ENCODE peak calls at places on chromosomes 12 and 14, in seven cellular contexts. A is breast epithelium; V is ovary; X is cardiac muscle cell; O is IMR-90; J is lower lobe of right lung; G is CD8-positive, alpha-beta T cell. K is an unnamed sample. For H3K27me3, the result is how much of the 10 kb centered on the place peaks cover.

GRCh38 chr12:33596061-33596460 is 156.4 kb upstream of the SYT10 start:
- DNase-seq in A (no peak), X (no peak), J (no peak), O (no peak), G (no peak), V (no peak), K (no peak)

GRCh38 chr14:82313889-82314288 is 780.2 kb upstream of the SEL1L start:
- DNase-seq in J (no peak), O (no peak), A (no peak), G (no peak), X (no peak), V (no peak), K (no peak)

GRCh38 chr14:99562848-99563748 is 40.9 kb downstream of the CCDC85C start:
- DNase-seq in J (peak), A (peak), G (no peak), V (peak), X (peak), O (peak), K (no peak)

GRCh38 chr12:92552412-92553108 is 150.2 kb upstream of the PLEKHG7 start:
- DNase-seq in X (peak), J (no peak), A (no peak), O (peak), V (no peak), G (no peak), K (no peak)

GRCh38 chr14:59360923-59361794 is 104.0 kb downstream of the GPR135 start:
- DNase-seq in G (no peak), J (peak), V (peak), O (peak), X (no peak), A (peak), K (no peak)

GRCh38 chr12:76685246-76685678 is 78.7 kb upstream of the ZDHHC17 start:
- DNase-seq in A (no peak), O (peak), X (peak), V (no peak), G (no peak), J (no peak), K (no peak)

GRCh38 chr14:95601650-95602049 is 66.8 kb downstream of the GLRX5 start:
- DNase-seq in O (no peak), G (no peak), X (peak), A (no peak), V (no peak), J (no peak), K (no peak)

GRCh38 chr14:52791204-52792096 is at the start of gene GNPNAT1:
- DNase-seq in O (peak), G (peak), J (peak), X (peak), A (peak), V (peak), K (peak)

GRCh38 chr14:95652171-95652570 is 34.1 kb upstream of the TCL1B start:
- DNase-seq in X (no peak), G (no peak), J (no peak), V (no peak), O (no peak), A (no peak), K (no peak)

GRCh38 chr14:76956253-76957090 is 72.0 kb downstream of the IRF2BPL start:
- DNase-seq in A (peak), V (peak), J (peak), O (peak), G (peak), X (peak), K (peak)

GRCh38 chr12:79546461-79547043 is 144.2 kb downstream of the PAWR start:
- DNase-seq in X (no peak), V (no peak), J (no peak), A (no peak), G (no peak), O (no peak), K (no peak)

GRCh38 chr14:39505812-39506211 is 73.6 kb upstream of the FBXO33 start:
- DNase-seq in O (no peak), A (no peak), G (no peak), X (no peak), J (no peak), V (no peak), K (no peak)

DNA sequence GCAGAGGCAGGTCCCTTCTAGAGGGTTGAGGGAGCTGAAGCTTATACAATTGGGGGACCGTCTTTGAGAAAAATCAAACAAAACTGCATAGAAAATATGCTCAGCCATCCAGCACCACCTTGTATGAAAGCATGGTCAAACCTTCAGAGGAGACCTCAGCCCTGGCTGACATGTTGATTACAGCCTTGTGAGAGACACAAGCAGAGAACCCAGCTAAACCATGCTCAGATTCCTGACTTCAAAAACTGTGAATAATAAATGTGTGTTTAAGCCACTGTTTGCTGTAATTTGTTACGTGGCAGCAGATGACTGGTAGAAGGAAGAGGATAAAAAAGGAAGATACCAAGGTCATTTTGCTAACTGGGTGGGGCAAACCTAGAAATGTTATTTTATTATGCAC is 115.7 kb downstream of the NUAK1 start:
- DNase-seq in A (no peak), G (no peak), V (no peak), J (no peak), O (no peak), X (no peak), K (no peak)
- H3K27ac ChIP-seq in A (no peak), G (no peak), V (no peak), J (no peak), O (peak), X (no peak), K (no peak)

GRCh38 chr12:54005853-54006699 is 2.7 kb upstream of the HOXC8 start:
- DNase-seq in J (peak), G (peak), A (peak), V (peak), O (peak), X (peak), K (peak)
- H3K27me3 ChIP-seq in J (half or more), G (half or more), A (under half), V (under half), O (half or more), X (half or more), K (half or more)

GRCh38 chr12:750356-751191 is 1.8 kb upstream of the WNK1 start:
- DNase-seq in G (no peak), J (no peak), O (no peak), X (no peak), A (no peak), V (no peak), K (no peak)
- H3K27ac ChIP-seq in G (peak), J (peak), O (no peak), X (peak), A (peak), V (peak), K (peak)

DNA sequence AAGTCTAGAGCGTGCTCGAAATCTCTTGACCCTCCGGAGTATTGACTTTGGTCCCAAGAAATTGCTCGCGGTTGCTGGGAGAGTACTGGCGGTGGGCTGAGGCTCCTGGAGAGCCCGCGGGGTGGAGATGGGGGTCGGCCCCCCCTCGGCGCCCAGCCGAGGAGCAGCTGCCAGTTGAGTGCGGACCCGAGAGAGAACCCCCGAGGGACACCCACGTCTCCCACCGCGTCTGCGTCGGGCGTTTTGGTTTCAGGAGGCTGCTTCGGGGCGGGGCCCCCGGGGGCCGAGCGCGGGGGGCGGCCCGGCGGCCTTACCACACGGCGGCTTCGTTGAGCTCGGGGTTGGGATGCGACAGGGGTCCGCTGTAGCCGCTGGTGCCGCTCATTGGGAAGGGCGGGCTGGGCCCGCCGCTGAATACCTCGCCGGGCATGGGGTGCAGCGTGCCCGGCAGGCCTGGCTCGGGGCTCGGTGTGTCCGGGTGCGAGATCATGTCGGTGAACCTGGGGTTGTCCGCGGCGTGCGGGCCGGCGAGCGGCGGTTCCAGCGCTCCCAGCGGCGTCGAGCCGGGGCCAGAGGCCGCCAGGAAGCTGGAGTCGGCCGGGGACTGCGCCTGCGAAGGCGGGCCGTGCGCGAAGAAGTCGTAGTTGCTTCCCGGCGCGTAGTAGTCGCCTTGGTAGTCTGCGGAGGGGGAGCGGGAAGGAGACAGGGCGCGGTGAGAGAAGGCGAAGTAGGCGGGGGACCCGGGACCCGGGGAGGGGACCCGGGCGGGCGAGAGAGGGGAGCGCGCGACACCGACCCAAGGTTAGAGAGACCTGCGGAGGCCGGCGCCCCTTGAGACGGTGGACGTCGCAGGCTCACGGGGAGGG is 8.6 kb downstream of the LHX5 start:
- DNase-seq in X (peak), V (no peak), J (no peak), G (no peak), A (no peak), O (no peak), K (no peak)
- H3K27me3 ChIP-seq in X (half or more), V (under half), J (half or more), G (under half), A (half or more), O (half or more), K (under half)

DNA sequence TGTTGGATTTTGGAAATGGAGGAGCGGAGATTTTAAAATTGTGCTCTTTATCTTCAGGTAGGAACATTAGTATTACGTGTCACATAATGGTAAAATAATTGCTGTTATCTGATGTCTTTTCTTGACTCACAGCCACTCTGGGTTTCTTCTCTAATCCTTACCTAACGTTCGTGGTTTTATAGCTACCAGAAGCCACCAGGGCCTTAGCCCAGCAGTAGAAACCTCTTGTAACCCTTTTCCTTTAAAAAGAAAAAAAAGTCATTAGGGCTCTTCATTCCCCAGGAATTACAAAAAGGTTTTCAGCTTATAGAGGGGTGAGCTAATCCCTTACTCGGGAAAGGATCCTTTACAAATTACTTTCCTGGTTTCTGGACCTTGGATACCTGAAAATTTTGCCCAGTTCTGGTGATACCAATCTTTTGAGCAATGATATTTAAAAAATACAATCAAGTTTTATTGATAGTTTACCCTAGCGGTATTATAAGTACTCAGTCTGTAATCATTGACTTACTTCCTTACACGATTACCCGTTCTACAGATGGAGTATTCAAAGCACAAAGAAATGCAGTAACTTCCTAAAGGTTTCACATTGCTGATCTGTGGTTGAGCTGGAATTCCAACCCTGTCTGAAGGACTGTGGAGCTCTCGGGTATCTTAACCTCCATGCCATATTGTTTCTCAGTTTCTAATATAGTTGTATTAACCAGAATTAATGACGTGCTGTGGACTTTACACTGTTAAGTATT is 1.6 kb downstream of the GABARAPL1 start:
- DNase-seq in X (peak), G (no peak), A (no peak), O (peak), J (no peak), V (no peak), K (no peak)
- H3K27ac ChIP-seq in X (peak), G (peak), A (peak), O (peak), J (peak), V (peak), K (peak)

GRCh38 chr12:124289634-124290600 is 5.0 kb upstream of the RFLNA start:
- DNase-seq in A (no peak), J (peak), O (peak), G (no peak), X (no peak), V (no peak), K (no peak)

GRCh38 chr12:124283326-124283725 is 11.6 kb upstream of the RFLNA start:
- DNase-seq in G (no peak), V (no peak), A (no peak), X (no peak), J (no peak), O (no peak), K (no peak)

GRCh38 chr12:124284368-124284767 is 10.5 kb upstream of the RFLNA start:
- DNase-seq in X (no peak), A (no peak), J (no peak), V (no peak), G (no peak), O (no peak), K (no peak)

GRCh38 chr12:124286946-124287345 is 7.9 kb upstream of the RFLNA start:
- DNase-seq in J (no peak), G (no peak), X (no peak), V (no peak), O (no peak), A (no peak), K (no peak)

DNA sequence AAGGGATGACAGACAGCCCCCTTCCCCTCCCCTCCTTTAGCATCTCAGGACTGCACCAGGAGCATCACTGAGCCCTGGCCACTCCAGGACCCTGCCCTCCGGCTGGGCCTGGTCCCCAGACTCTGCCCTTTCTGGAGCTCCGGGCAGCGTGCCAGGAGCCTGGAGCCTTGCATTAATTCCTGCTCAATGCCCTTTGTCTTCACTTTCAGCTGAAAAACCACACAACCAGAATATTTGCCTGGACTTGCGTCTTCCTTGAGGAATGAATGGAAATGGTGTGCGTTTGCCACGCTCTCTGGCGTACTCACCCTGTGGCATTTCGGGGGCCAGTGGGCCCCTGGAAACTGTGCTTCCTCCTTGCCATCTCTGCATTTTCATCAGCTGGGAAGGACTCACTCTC is 8.5 kb upstream of the RFLNA start:
- DNase-seq in O (no peak), G (no peak), V (no peak), J (no peak), X (no peak), A (peak), K (no peak)
- H3K27me3 ChIP-seq in O (under half), G (under half), V (under half), J (under half), X (under half), A (under half), K (under half)

DNA sequence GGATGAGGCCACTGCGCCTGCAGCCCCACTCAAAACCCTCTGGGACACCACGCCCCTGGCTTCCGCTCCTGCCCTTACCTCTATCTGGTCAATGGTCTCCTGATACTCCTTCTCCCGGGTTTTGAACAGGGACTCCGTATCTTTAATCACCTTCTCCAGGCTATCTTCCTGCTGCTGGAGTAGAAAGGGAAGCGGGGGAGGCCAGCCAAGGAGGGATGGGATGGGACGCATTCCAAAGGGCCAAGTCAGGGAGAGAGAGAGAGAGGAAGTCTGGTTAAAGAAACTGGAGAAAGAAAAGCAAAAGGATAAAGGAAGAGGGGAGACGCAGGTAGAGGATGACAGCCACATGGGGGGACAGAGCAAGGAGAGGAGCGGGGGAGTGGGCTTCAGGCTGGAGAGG is 7.9 kb downstream of the IFFO1 start:
- DNase-seq in X (no peak), J (no peak), V (no peak), G (no peak), A (no peak), O (peak), K (no peak)
- H3K27ac ChIP-seq in X (no peak), J (no peak), V (no peak), G (no peak), A (no peak), O (peak), K (no peak)

DNA sequence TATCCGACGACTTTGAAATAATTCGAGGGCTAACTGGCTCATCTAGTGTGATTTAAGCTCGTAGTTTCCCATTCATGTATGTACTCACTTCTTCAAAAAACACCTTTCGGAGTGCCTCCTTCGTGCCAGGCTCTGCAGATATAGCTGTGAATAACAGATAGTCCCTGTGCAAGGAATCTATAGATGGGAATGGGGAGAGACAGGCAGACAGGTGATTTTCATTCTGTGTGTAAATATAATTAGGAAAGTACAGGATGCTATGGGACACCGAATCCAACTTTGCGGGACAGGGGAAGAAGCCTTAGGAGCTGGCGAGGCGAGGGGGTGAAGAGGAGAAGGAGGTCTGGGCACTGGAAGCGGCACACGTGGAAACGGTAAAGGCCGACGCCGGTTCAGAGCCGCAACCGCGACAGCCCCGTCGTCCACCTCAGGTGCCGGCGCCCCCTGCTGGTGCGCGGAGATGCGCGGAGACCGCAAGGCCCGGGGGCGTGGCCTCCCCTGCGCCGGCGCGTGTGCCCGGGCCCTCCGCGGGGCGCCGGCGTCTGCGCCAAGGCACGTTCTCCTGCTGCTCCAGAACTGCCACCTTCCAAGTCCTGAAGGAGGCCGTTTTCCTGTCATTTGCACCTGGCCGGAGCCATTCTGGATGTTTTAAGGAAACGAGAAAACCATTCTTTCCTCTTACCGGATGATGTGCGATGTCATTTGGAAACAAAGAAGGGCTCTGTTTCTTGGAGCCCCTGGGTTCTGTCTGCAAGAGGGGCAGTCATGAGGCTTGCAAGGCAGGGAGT is 18.0 kb upstream of the CACNA1C start:
- DNase-seq in X (peak), J (peak), G (peak), O (peak), V (peak), A (peak), K (peak)
- H3K27me3 ChIP-seq in X (under half), J (under half), G (under half), O (under half), V (under half), A (under half), K (under half)

K was measured in CD8-positive, alpha-beta memory T cell.